ENCODE peak calls at places on chromosomes 12 and 14, in eight cellular contexts. J is left ventricle myocardium inferior, V is AG09309, Z is GM12864, O is Caco-2, F is choroid plexus epithelial cell, I is PC-3, H is WERI-Rb-1. T is an unnamed sample.

GRCh38 chr12:67649165-67650126 is 901 bp downstream of the DYRK2 start:
- DNase-seq in J (peak; percentile 41), V (no peak), Z (no peak), O (peak; percentile 38), F (no peak), I (peak; percentile 24), H (peak; percentile 26), T (peak; percentile 46)

GRCh38 chr14:22184157-22185025 is 404.6 kb downstream of the DAD1 start:
- DNase-seq in J (no peak), V (no peak), Z (no peak), O (no peak), F (peak; percentile 13), I (peak; percentile 30), H (no peak), T (no peak)

GRCh38 chr14:69997849-69998248 is 118.6 kb downstream of the SMOC1 start:
- DNase-seq in J (no peak), V (no peak), Z (no peak), O (no peak), F (peak; percentile 96), I (peak; percentile 63), H (no peak), T (no peak)

GRCh38 chr14:70884595-70885342 is 22.5 kb upstream of the PCNX1 start:
- DNase-seq in J (no peak), V (no peak), Z (no peak), O (no peak), F (peak; percentile 34), I (no peak), H (no peak), T (no peak)

GRCh38 chr14:69713127-69713800 is 53.7 kb upstream of the SRSF5 start:
- DNase-seq in J (no peak), V (no peak), Z (no peak), O (no peak), F (no peak), I (no peak), H (peak; percentile 86), T (no peak)

GRCh38 chr12:79818856-79819255 is 116.0 kb downstream of the PPP1R12A start:
- DNase-seq in J (no peak), V (no peak), Z (no peak), O (no peak), F (peak; percentile 31), I (no peak), H (no peak), T (no peak)

GRCh38 chr12:51087818-51088217 is 4.4 kb upstream of the CSRNP2 start:
- DNase-seq in J (no peak), V (no peak), Z (peak; percentile 24), O (no peak), F (no peak), I (no peak), H (no peak), T (peak; percentile 29)

GRCh38 chr14:81302613-81303012 is 81.9 kb upstream of the GTF2A1 start:
- DNase-seq in J (no peak), V (no peak), Z (no peak), O (no peak), F (no peak), I (no peak), H (peak; percentile 39), T (no peak)

GRCh38 chr14:74255281-74255680 is 16.0 kb downstream of the VSX2 start:
- DNase-seq in J (no peak), V (no peak), Z (no peak), O (no peak), F (no peak), I (no peak), H (no peak), T (no peak)

GRCh38 chr14:26730929-26731618 is 133.2 kb upstream of the NOVA1 start:
- DNase-seq in J (no peak), V (no peak), Z (no peak), O (peak; percentile 36), F (peak; percentile 23), I (peak; percentile 41), H (peak; percentile 57), T (no peak)

GRCh38 chr14:29971101-29971500 is 43.5 kb upstream of the PRKD1 start:
- DNase-seq in J (no peak), V (no peak), Z (no peak), O (no peak), F (no peak), I (no peak), H (no peak), T (no peak)

GRCh38 chr12:6337958-6338406 is 3.9 kb downstream of the TNFRSF1A start:
- DNase-seq in J (no peak), V (no peak), Z (no peak), O (no peak), F (peak; percentile 55), I (no peak), H (no peak), T (no peak)

GRCh38 chr12:50207424-50207823 is 40.3 kb upstream of the CERS5 start:
- DNase-seq in J (no peak), V (no peak), Z (no peak), O (no peak), F (no peak), I (no peak), H (no peak), T (no peak)

GRCh38 chr14:93688794-93689193 is 99.5 kb downstream of the PRIMA1 start:
- DNase-seq in J (no peak), V (no peak), Z (no peak), O (no peak), F (no peak), I (no peak), H (no peak), T (no peak)

GRCh38 chr12:107775093-107775721 is 703 bp downstream of the ASCL4 start:
- DNase-seq in J (no peak), V (no peak), Z (no peak), O (no peak), F (peak; percentile 2), I (no peak), H (peak; percentile 49), T (no peak)

GRCh38 chr12:107776171-107776570 is 1.7 kb downstream of the ASCL4 start:
- DNase-seq in J (no peak), V (no peak), Z (no peak), O (no peak), F (no peak), I (no peak), H (no peak), T (no peak)

GRCh38 chr12:107779077-107779840 is 4.8 kb downstream of the ASCL4 start:
- DNase-seq in J (no peak), V (no peak), Z (peak; percentile 75), O (no peak), F (no peak), I (no peak), H (no peak), T (peak; percentile 32)

GRCh38 chr12:107778383-107779015 is 4.0 kb downstream of the ASCL4 start:
- DNase-seq in J (no peak), V (no peak), Z (no peak), O (no peak), F (no peak), I (no peak), H (no peak), T (no peak)

GRCh38 chr12:107774349-107775029 is at the start of gene ASCL4:
- DNase-seq in J (no peak), V (no peak), Z (no peak), O (no peak), F (no peak), I (no peak), H (no peak), T (no peak)
- TF ChIP-seq CTCF in J (no peak), V (no peak), Z (no peak), O (no peak), F (no peak), I (no peak), H (no peak), T (no peak)

DNA sequence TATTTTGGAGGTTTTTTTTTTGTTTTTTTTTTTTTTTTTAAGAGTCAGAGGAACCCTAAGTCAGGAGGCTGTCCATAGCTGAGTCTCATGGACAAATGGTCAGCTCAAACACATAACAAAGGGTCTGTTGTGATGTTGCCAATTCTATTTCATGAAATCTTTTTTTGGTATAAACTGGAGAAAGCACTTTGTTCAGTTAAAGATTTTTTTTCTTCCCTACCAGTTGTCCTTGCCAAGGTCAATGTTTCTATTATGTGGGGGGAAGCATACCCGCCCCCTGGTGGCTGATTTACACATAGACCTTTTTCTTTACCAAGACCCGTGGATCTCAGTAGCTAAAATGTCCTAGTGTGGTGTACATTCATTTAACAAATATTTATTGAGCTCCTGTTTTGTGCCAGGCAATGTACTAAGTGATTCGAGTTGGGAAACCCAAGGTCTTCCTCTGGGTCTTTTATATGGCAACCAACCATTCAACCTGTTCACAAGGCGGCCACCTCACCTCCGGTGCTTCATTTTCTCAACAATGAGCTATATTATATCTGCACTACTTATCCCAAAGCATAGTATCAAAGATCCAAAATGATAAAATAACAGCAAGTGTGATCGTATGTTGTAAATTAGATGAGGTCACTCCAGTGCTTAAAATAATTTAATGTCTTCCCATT is 214.5 kb downstream of the PAH start:
- DNase-seq in J (no peak), V (peak; percentile 51), Z (peak; percentile 41), O (peak; percentile 51), F (peak; percentile 83), I (peak; percentile 25), H (peak; percentile 24), T (no peak)
- H3K4me3 ChIP-seq in J (no peak overlapping the region), V (no peak overlapping the region), Z (no peak overlapping the region), O (no peak overlapping the region), F (no peak overlapping the region), I (no peak overlapping the region), H (no peak overlapping the region), T (no peak overlapping the region)

DNA sequence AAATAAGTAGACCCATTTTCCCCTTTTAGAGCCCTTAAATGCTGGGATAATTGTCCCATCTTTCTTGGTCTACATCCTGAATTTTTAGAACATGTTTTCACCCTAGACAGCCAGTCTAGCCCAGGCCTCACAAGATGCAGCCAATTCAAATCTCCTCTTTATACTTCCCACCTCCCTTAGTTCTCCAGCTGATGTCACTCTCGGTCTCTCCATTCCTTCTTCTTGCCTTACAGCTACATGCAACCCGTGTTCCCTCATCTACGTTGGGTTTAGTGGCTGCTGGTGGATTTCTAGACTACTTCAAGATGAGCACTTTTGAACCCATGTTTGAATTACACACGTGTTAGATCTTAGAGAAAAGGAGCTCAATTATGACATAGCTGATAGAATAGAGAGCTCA is 132.0 kb downstream of the PPM1H start:
- DNase-seq in J (no peak), V (no peak), Z (no peak), O (no peak), F (peak; percentile 75), I (peak; percentile 46), H (peak; percentile 42), T (no peak)
- TF ChIP-seq CTCF in J (no peak), V (peak; percentile 47), Z (no peak), O (no peak), F (peak; percentile 58), I (peak; percentile 54), H (peak; percentile 45), T (no peak)

DNA sequence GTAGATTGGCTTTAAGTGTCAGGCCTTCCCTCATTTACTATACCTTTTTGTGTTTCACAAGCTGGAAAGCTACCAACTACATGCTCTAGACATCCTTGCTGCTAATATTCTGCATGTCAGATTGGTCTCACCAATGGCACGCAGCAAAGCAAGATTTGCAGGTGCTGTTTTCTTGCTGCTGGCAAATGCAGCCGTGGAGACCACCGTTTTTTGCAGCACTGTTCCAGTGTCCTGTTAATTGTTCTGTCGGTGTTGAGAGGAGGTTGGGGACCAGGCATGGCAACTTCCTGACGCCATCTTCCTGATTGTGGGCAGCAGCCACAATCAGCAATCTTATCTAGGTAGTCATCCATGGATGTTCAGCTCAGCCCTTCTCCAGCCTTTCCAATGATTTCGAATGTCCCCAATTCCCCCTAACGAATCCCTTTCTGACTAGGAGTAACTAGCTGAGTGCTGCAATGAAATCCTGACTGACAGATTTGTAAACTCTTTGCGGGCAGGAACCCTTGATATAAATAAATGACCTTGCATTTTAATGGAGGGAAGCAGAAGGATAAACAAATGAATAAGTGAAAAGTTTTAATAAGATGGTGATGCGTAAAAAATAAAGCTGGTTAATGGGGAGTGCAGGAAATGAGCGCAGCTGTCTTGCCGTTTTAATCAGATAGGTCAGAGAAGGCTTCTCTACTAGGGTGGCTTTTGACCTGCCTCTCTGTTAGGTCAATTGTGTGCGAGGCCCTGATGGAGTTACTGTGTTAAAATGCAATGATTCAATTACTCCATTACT is 574 bp upstream of the CRADD start:
- DNase-seq in J (no peak), V (no peak), Z (no peak), O (no peak), F (no peak), I (no peak), H (no peak), T (no peak)
- H3K4me3 ChIP-seq in J (peak overlapping the region; percentile 74), V (peak overlapping the region; percentile 84), Z (peak overlapping the region; percentile 78), O (peak overlapping the region; percentile 63), F (peak overlapping the region; percentile 77), I (peak overlapping the region; percentile 88), H (peak overlapping the region; percentile 75), T (peak overlapping the region; percentile 74)